ENCODE peak calls at places on chromosomes 7 and 10, in six cellular contexts. One of them, this sample, is unnamed.

GRCh38 chr10:116774728-116775151 is 32.4 kb upstream of the HSPA12A start:
- DNase-seq in IMR-90: no peak
- DNase-seq in lower leg skin: no peak
- DNase-seq in fibroblast of the aortic adventitia: no peak
- DNase-seq in Calu3: peak
- DNase-seq in cardiac muscle cell: no peak
- DNase-seq in this sample: no peak

GRCh38 chr10:73774637-73775036 is 7.2 kb upstream of the CHCHD1 start:
- DNase-seq in Calu3: peak
- DNase-seq in fibroblast of the aortic adventitia: peak
- DNase-seq in IMR-90: peak
- DNase-seq in lower leg skin: no peak
- DNase-seq in cardiac muscle cell: peak
- DNase-seq in this sample: peak

GRCh38 chr10:52729259-52730104 is 43.1 kb downstream of the MBL2 start:
- DNase-seq in cardiac muscle cell: peak
- DNase-seq in Calu3: no peak
- DNase-seq in lower leg skin: no peak
- DNase-seq in IMR-90: peak
- DNase-seq in fibroblast of the aortic adventitia: peak
- DNase-seq in this sample: peak

GRCh38 chr10:20993387-20994170 is 96.5 kb upstream of the NEBL start:
- DNase-seq in Calu3: no peak
- DNase-seq in fibroblast of the aortic adventitia: no peak
- DNase-seq in IMR-90: no peak
- DNase-seq in lower leg skin: no peak
- DNase-seq in cardiac muscle cell: no peak
- DNase-seq in this sample: no peak

GRCh38 chr7:121798896-121799295 is 74.1 kb upstream of the PTPRZ1 start:
- DNase-seq in lower leg skin: no peak
- DNase-seq in fibroblast of the aortic adventitia: no peak
- DNase-seq in Calu3: no peak
- DNase-seq in IMR-90: no peak
- DNase-seq in cardiac muscle cell: no peak
- DNase-seq in this sample: no peak

GRCh38 chr7:151661556-151661955 is 141.9 kb upstream of the RHEB start:
- DNase-seq in cardiac muscle cell: no peak
- DNase-seq in lower leg skin: no peak
- DNase-seq in Calu3: peak
- DNase-seq in fibroblast of the aortic adventitia: no peak
- DNase-seq in IMR-90: no peak
- DNase-seq in this sample: no peak

GRCh38 chr10:110556993-110557601 is 10.4 kb upstream of the SMC3 start:
- DNase-seq in Calu3: peak
- DNase-seq in cardiac muscle cell: peak
- DNase-seq in IMR-90: peak
- DNase-seq in fibroblast of the aortic adventitia: peak
- DNase-seq in lower leg skin: no peak
- DNase-seq in this sample: peak

GRCh38 chr10:49595003-49595712 is 15.0 kb upstream of the SLC18A3 start:
- DNase-seq in cardiac muscle cell: no peak
- DNase-seq in Calu3: no peak
- DNase-seq in lower leg skin: peak
- DNase-seq in IMR-90: no peak
- DNase-seq in fibroblast of the aortic adventitia: no peak
- DNase-seq in this sample: no peak

GRCh38 chr10:69123306-69123746 is 652 bp upstream of the VPS26A start:
- DNase-seq in fibroblast of the aortic adventitia: peak
- DNase-seq in Calu3: no peak
- DNase-seq in IMR-90: peak
- DNase-seq in lower leg skin: no peak
- DNase-seq in cardiac muscle cell: peak
- DNase-seq in this sample: no peak

GRCh38 chr10:74988055-74988773 is 123.2 kb upstream of the SAMD8 start:
- DNase-seq in fibroblast of the aortic adventitia: peak
- DNase-seq in lower leg skin: no peak
- DNase-seq in Calu3: no peak
- DNase-seq in cardiac muscle cell: peak
- DNase-seq in IMR-90: peak
- DNase-seq in this sample: no peak

GRCh38 chr10:45376364-45376801 is 2.4 kb downstream of the ALOX5 start:
- DNase-seq in IMR-90: no peak
- DNase-seq in fibroblast of the aortic adventitia: no peak
- DNase-seq in Calu3: peak
- DNase-seq in lower leg skin: no peak
- DNase-seq in cardiac muscle cell: no peak
- DNase-seq in this sample: peak

GRCh38 chr7:112211348-112211907 is 4.9 kb downstream of the ZNF277 start:
- DNase-seq in IMR-90: peak
- DNase-seq in lower leg skin: no peak
- DNase-seq in Calu3: peak
- DNase-seq in cardiac muscle cell: peak
- DNase-seq in fibroblast of the aortic adventitia: peak
- DNase-seq in this sample: no peak

GRCh38 chr7:24587853-24588252 is 14.6 kb downstream of the PALS2 start:
- DNase-seq in cardiac muscle cell: no peak
- DNase-seq in fibroblast of the aortic adventitia: peak
- DNase-seq in IMR-90: no peak
- DNase-seq in lower leg skin: no peak
- DNase-seq in Calu3: peak
- DNase-seq in this sample: peak

GRCh38 chr7:18607025-18607424 is 111.5 kb downstream of the HDAC9 start:
- DNase-seq in cardiac muscle cell: no peak
- DNase-seq in IMR-90: peak
- DNase-seq in lower leg skin: no peak
- DNase-seq in Calu3: no peak
- DNase-seq in fibroblast of the aortic adventitia: peak
- DNase-seq in this sample: no peak

GRCh38 chr7:157035302-157035701 is 24.8 kb upstream of the MNX1 start:
- DNase-seq in fibroblast of the aortic adventitia: no peak
- DNase-seq in cardiac muscle cell: no peak
- DNase-seq in lower leg skin: no peak
- DNase-seq in IMR-90: no peak
- DNase-seq in Calu3: no peak
- DNase-seq in this sample: no peak

GRCh38 chr10:129344103-129344502 is 122.9 kb upstream of the MGMT start:
- DNase-seq in IMR-90: no peak
- DNase-seq in lower leg skin: no peak
- DNase-seq in Calu3: no peak
- DNase-seq in fibroblast of the aortic adventitia: no peak
- DNase-seq in cardiac muscle cell: no peak
- DNase-seq in this sample: no peak

GRCh38 chr7:96691692-96692091 is 18.0 kb downstream of the SEM1 start:
- DNase-seq in Calu3: no peak
- DNase-seq in lower leg skin: no peak
- DNase-seq in fibroblast of the aortic adventitia: no peak
- DNase-seq in cardiac muscle cell: no peak
- DNase-seq in IMR-90: no peak
- DNase-seq in this sample: no peak

GRCh38 chr10:110522365-110522988 is 24.8 kb downstream of the DUSP5 start:
- DNase-seq in fibroblast of the aortic adventitia: peak
- DNase-seq in IMR-90: peak
- DNase-seq in cardiac muscle cell: peak
- DNase-seq in Calu3: no peak
- DNase-seq in lower leg skin: no peak
- DNase-seq in this sample: no peak

GRCh38 chr10:44334091-44334490 is 50.8 kb downstream of the CXCL12 start:
- DNase-seq in cardiac muscle cell: no peak
- DNase-seq in IMR-90: no peak
- DNase-seq in fibroblast of the aortic adventitia: no peak
- DNase-seq in lower leg skin: no peak
- DNase-seq in Calu3: no peak
- DNase-seq in this sample: no peak

GRCh38 chr10:48547981-48548380 is 56.9 kb downstream of the ARHGAP22 start:
- DNase-seq in Calu3: no peak
- DNase-seq in cardiac muscle cell: no peak
- DNase-seq in fibroblast of the aortic adventitia: no peak
- DNase-seq in IMR-90: no peak
- DNase-seq in lower leg skin: no peak
- DNase-seq in this sample: no peak

GRCh38 chr10:80158598-80159127 is 26.1 kb downstream of the PLAC9 start:
- DNase-seq in Calu3: peak
- DNase-seq in IMR-90: peak
- DNase-seq in cardiac muscle cell: peak
- DNase-seq in lower leg skin: peak
- DNase-seq in fibroblast of the aortic adventitia: peak
- DNase-seq in this sample: no peak

GRCh38 chr10:119755446-119755845 is 29.6 kb downstream of the INPP5F start:
- DNase-seq in IMR-90: peak
- DNase-seq in Calu3: no peak
- DNase-seq in cardiac muscle cell: no peak
- DNase-seq in fibroblast of the aortic adventitia: no peak
- DNase-seq in lower leg skin: no peak
- DNase-seq in this sample: no peak

GRCh38 chr7:423312-424260 is 96.1 kb downstream of the PDGFA start:
- DNase-seq in fibroblast of the aortic adventitia: no peak
- DNase-seq in Calu3: no peak
- DNase-seq in cardiac muscle cell: no peak
- DNase-seq in IMR-90: no peak
- DNase-seq in lower leg skin: no peak
- DNase-seq in this sample: no peak

GRCh38 chr7:128931186-128931798 is 6.4 kb upstream of the IRF5 start:
- DNase-seq in fibroblast of the aortic adventitia: no peak
- DNase-seq in IMR-90: no peak
- DNase-seq in lower leg skin: no peak
- DNase-seq in cardiac muscle cell: no peak
- DNase-seq in Calu3: no peak
- DNase-seq in this sample: no peak

GRCh38 chr10:21138769-21139324 is 241.7 kb upstream of the NEBL start:
- DNase-seq in Calu3: no peak
- DNase-seq in lower leg skin: no peak
- DNase-seq in cardiac muscle cell: no peak
- DNase-seq in IMR-90: no peak
- DNase-seq in fibroblast of the aortic adventitia: no peak
- DNase-seq in this sample: no peak

GRCh38 chr10:107413971-107414370 is 249.5 kb upstream of the SORCS1 start:
- DNase-seq in IMR-90: no peak
- DNase-seq in Calu3: no peak
- DNase-seq in cardiac muscle cell: no peak
- DNase-seq in lower leg skin: no peak
- DNase-seq in fibroblast of the aortic adventitia: no peak
- DNase-seq in this sample: no peak

GRCh38 chr10:107415446-107415845 is 250.9 kb upstream of the SORCS1 start:
- DNase-seq in fibroblast of the aortic adventitia: no peak
- DNase-seq in lower leg skin: no peak
- DNase-seq in cardiac muscle cell: no peak
- DNase-seq in IMR-90: no peak
- DNase-seq in Calu3: no peak
- DNase-seq in this sample: no peak

DNA sequence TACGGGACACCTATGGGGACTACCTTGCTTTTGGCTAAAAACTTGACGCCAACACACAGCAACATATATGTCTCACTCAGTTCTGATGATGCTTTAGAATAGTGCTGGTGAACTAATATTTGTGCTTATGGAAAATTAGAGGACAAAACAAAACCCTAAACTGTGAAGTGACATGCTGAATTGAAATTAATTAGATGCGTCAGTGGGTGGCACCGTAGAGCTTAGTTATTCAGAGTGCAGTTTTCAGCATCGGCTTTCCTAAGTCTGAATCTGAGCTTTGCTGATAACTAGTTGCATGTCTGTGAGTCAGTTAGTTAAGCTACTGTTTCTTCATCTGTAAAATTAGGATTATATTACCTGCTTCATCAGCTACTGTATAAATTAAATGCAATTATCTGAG is 245.0 kb upstream of the SORCS1 start:
- DNase-seq in lower leg skin: no peak
- DNase-seq in IMR-90: peak
- DNase-seq in fibroblast of the aortic adventitia: peak
- DNase-seq in cardiac muscle cell: peak
- DNase-seq in Calu3: peak
- DNase-seq in this sample: peak
- TF ChIP-seq CTCF in lower leg skin: no peak
- TF ChIP-seq CTCF in IMR-90: no peak
- TF ChIP-seq CTCF in fibroblast of the aortic adventitia: no peak
- TF ChIP-seq CTCF in cardiac muscle cell: peak
- TF ChIP-seq CTCF in Calu3: no peak
- TF ChIP-seq CTCF in this sample: peak

DNA sequence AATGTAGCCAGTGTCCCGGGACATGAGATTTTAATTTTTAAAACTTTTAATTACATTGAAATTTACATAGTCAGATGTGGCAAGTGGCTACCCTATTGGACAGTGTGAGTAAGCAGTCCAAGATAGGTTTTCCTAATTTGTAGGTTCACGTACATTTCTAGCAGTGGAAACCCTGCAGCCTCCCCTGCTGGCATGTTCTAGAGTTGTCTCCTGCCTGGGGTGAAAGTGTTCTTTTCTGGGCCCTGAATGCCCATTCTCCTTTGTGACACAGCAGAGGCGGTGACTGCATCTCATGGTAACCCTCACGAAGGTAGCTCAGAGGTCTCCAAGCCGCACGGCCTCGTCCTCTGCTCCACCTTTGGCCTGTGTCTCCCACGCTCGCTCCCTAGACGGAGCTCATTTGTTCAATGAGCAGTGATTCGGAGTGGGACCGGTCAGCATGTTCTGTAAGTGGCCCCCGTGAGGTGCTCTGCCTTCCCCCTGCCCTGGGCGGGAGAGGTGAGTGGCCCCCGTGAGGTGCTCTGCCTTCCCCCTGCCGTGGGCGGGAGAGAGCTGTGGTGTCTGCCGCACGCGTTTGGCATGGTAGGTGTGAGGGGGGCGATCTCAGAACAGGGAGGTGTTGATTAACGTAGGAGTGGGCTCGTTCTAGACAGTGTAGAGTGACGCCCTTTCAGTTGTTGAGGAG is 18.0 kb downstream of the WDR37 start:
- DNase-seq in lower leg skin: no peak
- DNase-seq in Calu3: no peak
- DNase-seq in cardiac muscle cell: no peak
- DNase-seq in IMR-90: no peak
- DNase-seq in fibroblast of the aortic adventitia: no peak
- DNase-seq in this sample: no peak
- TF ChIP-seq CTCF in lower leg skin: no peak
- TF ChIP-seq CTCF in Calu3: no peak
- TF ChIP-seq CTCF in cardiac muscle cell: peak
- TF ChIP-seq CTCF in IMR-90: no peak
- TF ChIP-seq CTCF in fibroblast of the aortic adventitia: no peak
- TF ChIP-seq CTCF in this sample: peak

DNA sequence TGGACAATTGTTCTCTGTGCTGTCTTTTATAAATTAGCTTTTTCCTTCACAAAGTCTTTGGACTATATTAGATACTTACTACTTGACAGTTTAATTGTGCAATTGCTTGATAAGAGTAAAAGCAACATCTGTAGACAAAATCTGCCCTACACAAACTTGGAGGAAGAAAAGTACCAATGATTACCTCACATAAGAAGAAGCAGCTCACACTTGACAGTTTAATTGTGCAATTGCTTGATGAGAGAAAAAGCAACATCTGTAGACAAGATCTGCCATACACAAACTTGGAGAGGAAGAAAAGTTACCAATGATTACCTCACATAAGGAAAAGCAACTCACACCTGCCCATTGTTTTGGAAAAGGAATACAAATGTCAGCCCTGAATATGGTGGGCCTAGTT is 17.1 kb upstream of the SCIN start:
- DNase-seq in lower leg skin: no peak
- DNase-seq in Calu3: no peak
- DNase-seq in IMR-90: no peak
- DNase-seq in cardiac muscle cell: no peak
- DNase-seq in fibroblast of the aortic adventitia: no peak
- DNase-seq in this sample: no peak
- TF ChIP-seq CTCF in lower leg skin: no peak
- TF ChIP-seq CTCF in Calu3: no peak
- TF ChIP-seq CTCF in IMR-90: no peak
- TF ChIP-seq CTCF in cardiac muscle cell: no peak
- TF ChIP-seq CTCF in fibroblast of the aortic adventitia: no peak
- TF ChIP-seq CTCF in this sample: no peak

GRCh38 chr10:89419548-89419947 is 5.2 kb downstream of the IFIT5 start:
- DNase-seq in Calu3: no peak
- DNase-seq in IMR-90: peak
- DNase-seq in lower leg skin: no peak
- DNase-seq in cardiac muscle cell: peak
- DNase-seq in fibroblast of the aortic adventitia: peak
- DNase-seq in this sample: peak
- TF ChIP-seq CTCF in Calu3: no peak
- TF ChIP-seq CTCF in IMR-90: peak
- TF ChIP-seq CTCF in lower leg skin: no peak
- TF ChIP-seq CTCF in cardiac muscle cell: peak
- TF ChIP-seq CTCF in fibroblast of the aortic adventitia: peak
- TF ChIP-seq CTCF in this sample: peak